ENCODE peak calls at places on chromosomes 7 and 10, in five cellular contexts. W is progenitor cell of endocrine pancreas, F is kidney epithelial cell, K is nephron progenitor cell, U is stomach. S is an unnamed sample.

GRCh38 chr10:125066704-125067447 is 93.5 kb downstream of the CTBP2 start:
- DNase-seq in F (no peak), U (no peak), K (no peak), W (no peak), S (no peak)

GRCh38 chr7:6023974-6024435 is 7.2 kb upstream of the ANKRD61 start:
- DNase-seq in W (no peak), K (no peak), F (no peak), U (no peak), S (no peak)

GRCh38 chr7:2606539-2606936 is 25.2 kb upstream of the TTYH3 start:
- DNase-seq in W (no peak), U (no peak), F (no peak), K (no peak), S (peak)

GRCh38 chr10:110852255-110852896 is 19.4 kb upstream of the PDCD4 start:
- DNase-seq in F (peak), K (no peak), U (peak), W (no peak), S (peak)

GRCh38 chr10:98748298-98748697 is 301.6 kb upstream of the HPS1 start:
- DNase-seq in U (no peak), W (no peak), K (peak), F (peak), S (peak)

GRCh38 chr10:52226448-52226847 is 87.6 kb upstream of the DKK1 start:
- DNase-seq in U (no peak), F (no peak), K (no peak), W (no peak), S (no peak)

GRCh38 chr10:88505680-88506215 is 77.4 kb downstream of the RNLS start:
- DNase-seq in F (no peak), U (no peak), W (no peak), K (no peak), S (no peak)

GRCh38 chr10:124744688-124745055 is 494 bp upstream of the FAM53B start:
- DNase-seq in U (no peak), W (no peak), F (no peak), K (no peak), S (no peak)

GRCh38 chr7:22662490-22663145 is 64.4 kb upstream of the IL6 start:
- DNase-seq in U (no peak), W (no peak), K (no peak), F (no peak), S (no peak)

GRCh38 chr10:89888647-89889046 is 187.3 kb downstream of the KIF20B start:
- DNase-seq in K (no peak), F (no peak), W (no peak), U (no peak), S (no peak)

GRCh38 chr7:56063882-56064625 is at the start of gene SUMF2:
- DNase-seq in F (no peak), U (peak), W (peak), K (peak), S (peak)
- TF ChIP-seq CTCF in F (no peak), U (no peak), W (peak), K (peak), S (peak)

GRCh38 chr10:97229322-97229721 is 43.6 kb upstream of the SLIT1 start:
- DNase-seq in U (no peak), K (no peak), W (no peak), F (peak), S (no peak)

GRCh38 chr10:97235353-97235752 is 49.6 kb upstream of the SLIT1 start:
- DNase-seq in F (no peak), U (no peak), K (no peak), W (no peak), S (no peak)

GRCh38 chr10:97230146-97230545 is 44.4 kb upstream of the SLIT1 start:
- DNase-seq in K (no peak), U (no peak), W (no peak), F (no peak), S (no peak)

GRCh38 chr10:97238855-97239254 is 53.1 kb upstream of the SLIT1 start:
- DNase-seq in K (no peak), W (no peak), U (no peak), F (no peak), S (no peak)

DNA sequence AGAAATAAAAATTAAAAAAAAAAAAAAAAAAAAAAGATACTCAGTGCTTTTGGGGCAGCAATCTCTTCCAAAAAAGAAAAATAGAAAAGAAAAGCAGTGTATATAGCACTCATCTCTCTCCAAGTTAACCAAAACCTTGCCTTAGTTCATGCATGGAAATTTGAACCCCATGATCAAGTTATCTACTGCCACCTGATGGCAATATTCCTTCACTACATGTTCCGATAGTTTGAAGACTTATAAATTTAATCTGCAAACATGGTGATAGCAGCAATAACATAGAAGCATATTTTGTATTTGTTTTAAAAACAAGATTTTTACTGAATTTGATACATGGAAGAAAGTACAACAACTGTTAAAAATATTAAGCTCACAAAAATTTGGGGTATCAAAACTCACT is 48.6 kb upstream of the SLIT1 start:
- DNase-seq in K (no peak), F (no peak), W (no peak), U (no peak), S (no peak)
- TF ChIP-seq CTCF in K (peak), F (peak), W (peak), U (peak), S (peak)

GRCh38 chr10:5478694-5479305 is 20.6 kb downstream of the CALML5 start:
- DNase-seq in W (no peak), K (no peak), U (no peak), F (no peak), S (no peak)
- TF ChIP-seq CTCF in W (no peak), K (no peak), U (no peak), F (no peak), S (no peak)

DNA sequence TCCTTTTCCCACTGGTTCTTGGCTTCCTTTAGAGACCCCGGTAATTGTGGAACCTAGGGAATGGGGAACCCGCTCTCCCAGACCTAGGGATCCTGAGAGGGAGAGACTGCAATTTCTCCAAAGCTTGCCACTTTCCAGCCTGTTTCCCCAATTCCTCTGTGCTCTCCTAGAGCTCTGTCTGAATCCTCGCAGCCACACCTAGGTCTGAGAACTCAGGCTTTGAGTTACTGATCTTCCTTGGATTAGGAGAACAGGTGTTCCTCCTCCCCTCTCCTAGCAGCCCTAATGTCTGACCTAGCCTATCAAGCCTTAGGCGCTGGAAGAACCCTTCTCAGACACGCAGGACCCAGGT is 20.0 kb downstream of the WNT8B start:
- DNase-seq in U (no peak), W (no peak), F (no peak), K (no peak), S (peak)
- TF ChIP-seq CTCF in U (no peak), W (no peak), F (no peak), K (peak), S (no peak)

GRCh38 chr10:24884793-24885192 is 67.6 kb downstream of the PRTFDC1 start:
- DNase-seq in U (no peak), F (no peak), K (no peak), W (no peak), S (no peak)

GRCh38 chr10:24885551-24885950 is 66.9 kb downstream of the PRTFDC1 start:
- DNase-seq in K (no peak), W (no peak), U (no peak), F (no peak), S (no peak)

GRCh38 chr10:24886281-24886680 is 66.1 kb downstream of the PRTFDC1 start:
- DNase-seq in K (no peak), F (no peak), U (peak), W (no peak), S (no peak)

GRCh38 chr10:24884316-24884715 is 68.1 kb downstream of the PRTFDC1 start:
- DNase-seq in W (no peak), F (no peak), U (no peak), K (no peak), S (no peak)

GRCh38 chr10:24882047-24882698 is 70.2 kb downstream of the PRTFDC1 start:
- DNase-seq in W (no peak), K (no peak), F (no peak), U (no peak), S (no peak)
- TF ChIP-seq CTCF in W (no peak), K (no peak), F (no peak), U (no peak), S (no peak)

S was measured in WERI-Rb-1.